ENCODE peak calls at places on chromosome 6, in nine cellular contexts. K is brain microvascular endothelial cell, B is dorsolateral prefrontal cortex, C is fibroblast of lung, I is colonic mucosa, L is mammary epithelial cell, D is right lobe of liver, Y is foreskin fibroblast, F is cardiac muscle cell. J is an unnamed sample.

GRCh38 chr6:47203266-47203967 is 106.3 kb downstream of the TNFRSF21 start:
- DNase-seq in K (no peak), B (no peak), C (no peak), I (no peak), L (no peak), D (no peak), Y (no peak), F (no peak), J (no peak)

GRCh38 chr6:108661430-108661829 is 100.7 kb downstream of the FOXO3 start:
- DNase-seq in K (peak), B (no peak), C (peak), I (no peak), L (peak), D (no peak), Y (peak), F (no peak), J (peak)

GRCh38 chr6:26193467-26194328 is 106.5 kb downstream of the HFE start:
- DNase-seq in K (no peak), B (no peak), C (no peak), I (no peak), L (no peak), D (no peak), Y (no peak), F (no peak), J (no peak)

GRCh38 chr6:43016935-43017334 is 2.9 kb downstream of the KLHDC3 start:
- DNase-seq in K (no peak), B (no peak), C (no peak), I (no peak), L (no peak), D (no peak), Y (no peak), F (no peak), J (no peak)

GRCh38 chr6:24382220-24382540 is 20.6 kb upstream of the MRS2 start:
- DNase-seq in K (no peak), B (no peak), C (no peak), I (no peak), L (no peak), D (no peak), Y (no peak), F (no peak), J (no peak)

GRCh38 chr6:1253816-1254215 is 58.1 kb upstream of the FOXQ1 start:
- DNase-seq in K (no peak), B (no peak), C (no peak), I (no peak), L (no peak), D (no peak), Y (no peak), F (no peak), J (no peak)

GRCh38 chr6:136751478-136751956 is 40.8 kb downstream of the MAP3K5 start:
- DNase-seq in K (no peak), B (no peak), C (no peak), I (peak), L (no peak), D (no peak), Y (no peak), F (no peak), J (no peak)

GRCh38 chr6:16758163-16758975 is 2.9 kb downstream of the ATXN1 start:
- DNase-seq in K (no peak), B (no peak), C (no peak), I (peak), L (peak), D (no peak), Y (no peak), F (peak), J (peak)

GRCh38 chr6:73207221-73207837 is 18.0 kb downstream of the KHDC1L start:
- DNase-seq in K (no peak), B (no peak), C (no peak), I (no peak), L (peak), D (no peak), Y (no peak), F (no peak), J (no peak)

GRCh38 chr6:31070711-31071197 is 41.6 kb downstream of the C6orf15 start:
- DNase-seq in K (peak), B (peak), C (peak), I (no peak), L (peak), D (no peak), Y (peak), F (peak), J (peak)
- TF ChIP-seq CTCF in K (peak), B (peak), C (peak), I (no peak), L (peak), D (peak), Y (peak), F (peak), J (peak)

DNA sequence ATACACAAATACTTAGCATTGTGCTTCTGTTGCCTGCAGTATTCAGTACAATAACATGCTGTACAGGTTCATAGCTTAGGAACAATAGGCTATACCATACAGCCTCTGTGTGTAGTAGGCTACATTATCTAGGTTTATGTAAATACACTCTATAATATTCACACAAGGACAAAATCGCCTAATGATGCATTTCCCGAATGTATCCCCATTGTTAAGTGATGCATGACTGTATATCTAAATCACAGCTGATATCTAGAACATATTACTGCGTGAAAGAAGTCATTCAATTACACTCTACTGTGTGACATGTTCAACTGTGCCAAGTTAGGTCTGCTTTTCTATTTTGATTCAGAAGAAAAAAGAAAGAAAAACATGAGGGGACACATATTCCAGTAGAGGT is 633.5 kb downstream of the RFPL4B start:
- DNase-seq in K (no peak), B (no peak), C (no peak), I (no peak), L (no peak), D (no peak), Y (no peak), F (no peak), J (no peak)
- H3K4me3 ChIP-seq in K (no peak), B (no peak), C (no peak), I (no peak), L (no peak), D (no peak), Y (no peak), F (no peak), J (no peak)

DNA sequence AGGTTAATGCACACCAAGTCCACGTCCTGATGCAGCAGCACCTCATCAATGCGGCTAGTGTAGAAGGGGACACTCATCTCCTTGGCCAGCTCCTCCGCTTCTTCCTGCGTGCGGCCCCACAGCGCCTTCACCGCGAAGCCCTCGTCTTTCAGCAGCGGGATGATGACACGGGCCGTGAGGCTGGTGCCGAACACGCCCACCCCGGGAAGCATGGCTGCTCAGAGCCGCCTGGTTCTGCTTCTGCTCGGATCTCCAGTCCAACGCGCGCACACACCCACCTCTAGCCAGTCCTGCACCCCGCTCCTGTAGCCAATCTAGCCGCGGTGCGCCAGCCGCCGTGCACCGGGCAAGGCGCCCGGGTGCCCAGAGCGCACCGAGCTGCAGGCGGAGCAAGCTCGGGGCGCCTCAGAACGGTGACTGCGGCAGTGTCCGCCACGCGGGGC is 700 bp downstream of the GFOD1 start:
- DNase-seq in K (peak), B (peak), C (peak), I (peak), L (peak), D (peak), Y (peak), F (peak), J (peak)
- TF ChIP-seq CTCF in K (no peak), B (no peak), C (no peak), I (no peak), L (no peak), D (no peak), Y (no peak), F (no peak), J (no peak)

GRCh38 chr6:125356888-125357287 is 55.1 kb upstream of the HDDC2 start:
- DNase-seq in K (no peak), B (no peak), C (no peak), I (no peak), L (no peak), D (no peak), Y (no peak), F (no peak), J (no peak)
- H3K4me3 ChIP-seq in K (no peak), B (no peak), C (no peak), I (no peak), L (no peak), D (no peak), Y (no peak), F (no peak), J (no peak)

GRCh38 chr6:33602180-33602579 is 18.9 kb upstream of the ITPR3 start:
- DNase-seq in K (no peak), B (no peak), C (no peak), I (no peak), L (no peak), D (no peak), Y (no peak), F (no peak), J (no peak)
- TF ChIP-seq CTCF in K (no peak), B (no peak), C (no peak), I (no peak), L (no peak), D (no peak), Y (no peak), F (no peak), J (no peak)

DNA sequence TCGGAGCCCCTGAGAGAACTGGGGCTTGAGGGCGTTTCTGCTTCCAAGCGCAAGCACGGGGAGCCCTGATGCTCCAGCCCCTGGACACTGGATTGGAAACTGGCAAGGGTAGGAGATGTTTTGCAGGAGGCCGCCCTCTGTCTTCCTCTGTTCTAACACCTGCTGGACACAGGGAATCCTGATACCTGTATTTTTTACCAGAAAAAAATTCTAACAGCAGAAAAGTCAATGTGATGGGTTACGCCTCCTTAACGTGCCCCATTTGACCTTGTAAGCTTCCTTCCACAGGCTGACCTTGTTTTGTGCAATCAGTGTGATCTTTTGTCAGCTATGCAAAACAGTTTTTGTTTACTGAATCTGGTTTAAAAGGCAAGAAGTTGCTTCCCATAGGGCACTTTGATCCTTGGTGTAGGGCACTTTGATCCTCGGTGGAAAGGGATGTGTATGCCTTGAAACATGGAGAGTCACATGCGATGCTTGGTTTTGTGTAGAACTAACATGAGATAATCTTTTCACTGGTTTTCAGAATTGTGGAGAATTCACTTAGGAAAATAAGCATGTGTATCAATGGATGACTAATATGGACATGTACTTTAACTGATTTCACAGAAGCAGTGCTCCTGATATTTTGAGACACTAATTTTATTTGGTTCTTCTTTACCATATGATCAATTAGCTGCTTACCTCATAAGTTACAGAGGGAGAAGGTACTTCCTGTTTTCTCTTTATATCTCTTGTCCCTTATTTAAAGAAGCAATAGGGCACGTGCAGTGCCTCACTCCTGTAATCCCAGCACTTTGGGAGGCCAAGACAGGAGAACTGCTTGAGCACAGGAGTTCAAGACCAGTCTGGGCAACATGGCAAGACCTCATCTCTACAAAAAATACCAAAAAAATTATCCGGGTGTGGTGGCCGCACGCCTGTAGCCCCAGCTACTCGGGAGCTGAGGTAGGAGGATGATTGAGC is 59.9 kb upstream of the MAP3K4 start:
- DNase-seq in K (no peak), B (no peak), C (no peak), I (no peak), L (no peak), D (no peak), Y (no peak), F (no peak), J (peak)
- H3K4me3 ChIP-seq in K (peak), B (peak), C (no peak), I (peak), L (peak), D (peak), Y (peak), F (peak), J (peak)

DNA sequence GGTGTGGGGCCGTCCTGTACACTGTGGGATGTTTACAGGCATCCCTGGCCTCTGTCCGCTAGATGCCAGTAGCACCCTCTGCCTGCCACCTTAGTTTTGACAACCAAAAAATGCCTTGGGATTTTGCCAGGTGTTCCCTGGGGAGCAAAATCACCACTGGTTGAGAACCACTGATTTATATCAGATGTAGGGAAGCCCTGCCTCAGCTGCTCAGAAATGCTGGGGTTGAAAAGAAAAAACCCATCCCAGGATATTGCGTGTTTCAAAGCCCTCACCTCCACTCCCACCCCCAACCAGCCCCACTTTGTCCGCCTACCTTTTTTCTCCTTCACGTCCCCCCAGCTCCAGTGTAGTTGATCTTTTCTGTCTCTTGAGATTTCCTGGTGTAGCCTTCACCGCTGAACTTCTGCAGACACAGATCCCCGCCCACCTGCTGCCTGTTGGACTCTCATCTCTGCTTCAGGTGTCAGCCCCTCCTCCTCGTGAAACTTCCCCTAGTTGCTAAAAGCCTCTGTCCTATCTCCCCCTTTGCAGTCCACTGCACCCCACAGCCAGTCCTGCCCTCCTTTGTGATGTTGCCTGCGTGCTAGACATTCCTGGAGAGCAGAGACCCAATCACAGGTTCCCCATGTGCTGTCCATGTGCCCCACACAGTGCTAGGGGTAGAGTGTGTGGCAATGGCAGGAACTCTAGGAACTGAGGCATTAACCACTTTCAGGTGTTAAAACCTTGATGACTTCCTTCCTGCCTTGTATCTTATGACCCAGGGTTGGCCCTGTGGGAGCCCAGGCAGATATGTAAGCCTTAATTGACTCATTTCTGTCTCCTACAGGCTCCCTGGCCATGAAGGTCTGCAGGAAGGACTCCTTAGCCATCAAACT is 98.9 kb downstream of the TBC1D7 start:
- DNase-seq in K (peak), B (no peak), C (no peak), I (no peak), L (no peak), D (no peak), Y (no peak), F (no peak), J (no peak)
- TF ChIP-seq CTCF in K (no peak), B (no peak), C (no peak), I (no peak), L (peak), D (peak), Y (no peak), F (peak), J (no peak)

GRCh38 chr6:138654715-138655634 is 118.6 kb upstream of the CCDC28A start:
- DNase-seq in K (peak), B (no peak), C (peak), I (no peak), L (peak), D (no peak), Y (peak), F (no peak), J (peak)
- H3K4me3 ChIP-seq in K (no peak), B (no peak), C (no peak), I (no peak), L (peak), D (no peak), Y (no peak), F (no peak), J (no peak)

J was measured in astrocyte of the spinal cord.